ENCODE peak calls at places on chromosome 13, in four cellular contexts. S, P, O and E are unnamed samples.

GRCh38 chr13:33606692-33607091 is 211.3 kb upstream of the RFC3 start:
- DNase-seq in S (peak), P (no peak), O (no peak), E (no peak)

GRCh38 chr13:31209172-31209818 is 9.5 kb downstream of the B3GLCT start:
- DNase-seq in S (peak), P (peak), O (peak), E (no peak)

GRCh38 chr13:74695021-74695800 is 561.0 kb upstream of the KLF12 start:
- DNase-seq in S (no peak), P (no peak), O (no peak), E (peak)

GRCh38 chr13:73059460-73060250 is 850 bp downstream of the KLF5 start:
- DNase-seq in S (no peak), P (no peak), O (no peak), E (no peak)

GRCh38 chr13:33251131-33251629 is 34.4 kb downstream of the STARD13 start:
- DNase-seq in S (peak), P (peak), O (peak), E (peak)

GRCh38 chr13:102402292-102402691 is 444 bp upstream of the FGF14 start:
- DNase-seq in S (peak), P (peak), O (no peak), E (no peak)

GRCh38 chr13:28137556-28137955 is 789 bp upstream of the PAN3 start:
- DNase-seq in S (peak), P (peak), O (peak), E (no peak)

GRCh38 chr13:101917833-101918755 is 465.6 kb downstream of the ITGBL1 start:
- DNase-seq in S (no peak), P (no peak), O (peak), E (no peak)

GRCh38 chr13:76383671-76384461 is 502.3 kb downstream of the KCTD12 start:
- DNase-seq in S (peak), P (peak), O (no peak), E (peak)

GRCh38 chr13:102825400-102825799 is 20.4 kb upstream of the ERCC5 start:
- DNase-seq in S (no peak), P (no peak), O (no peak), E (no peak)

GRCh38 chr13:95530178-95530577 is 22.3 kb upstream of the CLDN10 start:
- DNase-seq in S (peak), P (peak), O (no peak), E (peak)

GRCh38 chr13:36259361-36260137 is 38.1 kb downstream of the CCDC169 start:
- DNase-seq in S (no peak), P (no peak), O (no peak), E (no peak)

GRCh38 chr13:109309625-109310363 is 476.6 kb downstream of the IRS2 start:
- DNase-seq in S (no peak), P (no peak), O (no peak), E (no peak)

GRCh38 chr13:72229067-72229466 is 362.1 kb upstream of the DACH1 start:
- DNase-seq in S (no peak), P (no peak), O (no peak), E (no peak)

GRCh38 chr13:113943821-113944565 is 29.9 kb downstream of the C13orf46 start:
- DNase-seq in S (no peak), P (no peak), O (no peak), E (no peak)

GRCh38 chr13:87274209-87274819 is 396.9 kb upstream of the SLITRK5 start:
- DNase-seq in S (peak), P (peak), O (peak), E (no peak)

GRCh38 chr13:110448230-110448629 is 113.3 kb downstream of the RAB20 start:
- DNase-seq in S (peak), P (peak), O (no peak), E (peak)

GRCh38 chr13:113059891-113060290 is 45.7 kb upstream of the F7 start:
- DNase-seq in S (no peak), P (no peak), O (no peak), E (no peak)

GRCh38 chr13:70568571-70568970 is 460.3 kb upstream of the KLHL1 start:
- DNase-seq in S (peak), P (peak), O (peak), E (peak)

GRCh38 chr13:98478134-98479129 is 98.5 kb downstream of the STK24 start:
- DNase-seq in S (no peak), P (no peak), O (no peak), E (peak)

GRCh38 chr13:60572855-60573254 is 175.8 kb downstream of the TDRD3 start:
- DNase-seq in S (no peak), P (no peak), O (no peak), E (no peak)

GRCh38 chr13:28494861-28495585 is at the start of gene FLT1:
- DNase-seq in S (peak), P (no peak), O (no peak), E (no peak)

GRCh38 chr13:52846567-52847321 is 1.7 kb downstream of the PCDH8 start:
- DNase-seq in S (peak), P (peak), O (no peak), E (no peak)

GRCh38 chr13:114038211-114038613 is 64.3 kb upstream of the C13orf46 start:
- DNase-seq in S (no peak), P (no peak), O (no peak), E (no peak)

GRCh38 chr13:110592670-110593069 is 22.7 kb upstream of the NAXD start:
- DNase-seq in S (no peak), P (peak), O (no peak), E (no peak)

GRCh38 chr13:20363604-20364003 is 131.5 kb upstream of the GJB6 start:
- DNase-seq in S (peak), P (peak), O (no peak), E (no peak)

GRCh38 chr13:30026093-30026492 is 175.7 kb upstream of the UBL3 start:
- DNase-seq in S (peak), P (peak), O (no peak), E (peak)

GRCh38 chr13:40595693-40596092 is 70.7 kb downstream of the FOXO1 start:
- DNase-seq in S (peak), P (peak), O (no peak), E (no peak)

GRCh38 chr13:91158015-91158390 is 189.5 kb upstream of the MIR17HG start:
- DNase-seq in S (peak), P (no peak), O (no peak), E (no peak)

GRCh38 chr13:90919153-90919552 is 428.3 kb upstream of the MIR17HG start:
- DNase-seq in S (no peak), P (no peak), O (no peak), E (no peak)

GRCh38 chr13:26280822-26281221 is 26.9 kb downstream of the CDK8 start:
- DNase-seq in S (peak), P (peak), O (no peak), E (peak)

GRCh38 chr13:27599845-27600553 is 20.3 kb downstream of the LNX2 start:
- DNase-seq in S (peak), P (peak), O (no peak), E (peak)

GRCh38 chr13:109154146-109154545 is 524.7 kb downstream of the MYO16 start:
- DNase-seq in S (no peak), P (no peak), O (no peak), E (no peak)

GRCh38 chr13:73610799-73611592 is 523.2 kb downstream of the KLF12 start:
- DNase-seq in S (no peak), P (no peak), O (no peak), E (no peak)

GRCh38 chr13:42808572-42808971 is 27.2 kb downstream of the FAM216B start:
- DNase-seq in S (no peak), P (no peak), O (no peak), E (no peak)

GRCh38 chr13:79668353-79668752 is 187.4 kb downstream of the NDFIP2 start:
- DNase-seq in S (no peak), P (no peak), O (no peak), E (no peak)

GRCh38 chr13:52447815-52448552 is 2.5 kb downstream of the VPS36 start:
- DNase-seq in S (no peak), P (no peak), O (no peak), E (no peak)